ENCODE peak calls at places on chromosome 12, in five cellular contexts. G is NT2/D1; Z is left ventricle myocardium inferior; L is CD4-positive, CD25-positive, alpha-beta regulatory T cell; V is A549. I is an unnamed sample. For H3K9me3, the result is how much of the 10 kb centered on the place peaks cover.

GRCh38 chr12:123828871-123829547 is 66.9 kb downstream of the DNAH10 start:
- DNase-seq in G (no peak), Z (no peak), L (no peak), V (no peak), I (no peak)

GRCh38 chr12:130375888-130376287 is 38.2 kb downstream of the PIWIL1 start:
- DNase-seq in G (no peak), Z (no peak), L (no peak), V (no peak), I (no peak)

GRCh38 chr12:93390025-93390424 is 12.3 kb downstream of the NUDT4 start:
- DNase-seq in G (no peak), Z (no peak), L (no peak), V (no peak), I (no peak)

GRCh38 chr12:43287991-43288390 is 264.0 kb downstream of the ADAMTS20 start:
- DNase-seq in G (no peak), Z (no peak), L (no peak), V (no peak), I (no peak)

GRCh38 chr12:93657076-93657475 is 20.1 kb upstream of the CRADD start:
- DNase-seq in G (no peak), Z (no peak), L (no peak), V (no peak), I (no peak)

GRCh38 chr12:129659927-129660326 is 243.9 kb downstream of the TMEM132D start:
- DNase-seq in G (no peak), Z (no peak), L (no peak), V (no peak), I (no peak)

GRCh38 chr12:49198431-49199155 is 9.7 kb upstream of the TUBA1A start:
- DNase-seq in G (peak), Z (peak), L (no peak), V (no peak), I (no peak)

GRCh38 chr12:122499991-122500684 is 594 bp downstream of the ZCCHC8 start:
- DNase-seq in G (peak), Z (peak), L (peak), V (peak), I (peak)

GRCh38 chr12:80157640-80158039 is 58.3 kb downstream of the OTOGL start:
- DNase-seq in G (no peak), Z (no peak), L (no peak), V (no peak), I (no peak)

GRCh38 chr12:71685961-71686657 is at the start of gene TMEM19:
- DNase-seq in G (peak), Z (peak), L (peak), V (peak), I (peak)

GRCh38 chr12:108833757-108834472 is 23.5 kb downstream of the SSH1 start:
- DNase-seq in G (no peak), Z (peak), L (no peak), V (no peak), I (no peak)

GRCh38 chr12:643478-644292 is 19.6 kb downstream of the NINJ2 start:
- DNase-seq in G (no peak), Z (peak), L (peak), V (no peak), I (no peak)

GRCh38 chr12:131223791-131224567 is 270.3 kb downstream of the ADGRD1 start:
- DNase-seq in G (no peak), Z (no peak), L (no peak), V (peak), I (no peak)

GRCh38 chr12:96015672-96016071 is 19.5 kb upstream of the HAL start:
- DNase-seq in G (no peak), Z (peak), L (no peak), V (peak), I (no peak)

GRCh38 chr12:57240069-57240921 is 10.7 kb downstream of the STAC3 start:
- DNase-seq in G (no peak), Z (peak), L (peak), V (peak), I (peak)

GRCh38 chr12:101604132-101604531 is 9.4 kb downstream of the MYBPC1 start:
- DNase-seq in G (no peak), Z (no peak), L (no peak), V (no peak), I (no peak)

GRCh38 chr12:72089678-72090077 is 151.0 kb downstream of the TPH2 start:
- DNase-seq in G (no peak), Z (no peak), L (no peak), V (no peak), I (no peak)

GRCh38 chr12:11753826-11754225 is 104.4 kb downstream of the ETV6 start:
- DNase-seq in G (no peak), Z (no peak), L (no peak), V (no peak), I (no peak)

GRCh38 chr12:122961551-122962329 is 4.5 kb downstream of the ABCB9 start:
- DNase-seq in G (no peak), Z (no peak), L (no peak), V (no peak), I (no peak)

GRCh38 chr12:47754126-47754525 is 4.6 kb downstream of the RAPGEF3 start:
- DNase-seq in G (no peak), Z (no peak), L (no peak), V (no peak), I (no peak)

GRCh38 chr12:62331306-62331705 is 71.1 kb downstream of the USP15 start:
- DNase-seq in G (no peak), Z (no peak), L (no peak), V (no peak), I (no peak)

GRCh38 chr12:124557518-124558223 is 9.7 kb downstream of the NCOR2 start:
- DNase-seq in G (no peak), Z (no peak), L (no peak), V (no peak), I (no peak)

GRCh38 chr12:92408072-92408900 is 262.6 kb upstream of the BTG1 start:
- DNase-seq in G (no peak), Z (no peak), L (peak), V (peak), I (no peak)

GRCh38 chr12:68939500-68939899 is 6.5 kb upstream of the CPM start:
- DNase-seq in G (no peak), Z (no peak), L (no peak), V (no peak), I (no peak)

GRCh38 chr12:56954057-56954577 is 3.3 kb downstream of the RDH16 start:
- DNase-seq in G (no peak), Z (no peak), L (no peak), V (no peak), I (no peak)

GRCh38 chr12:111102062-111102735 is 181.8 kb upstream of the MYL2 start:
- DNase-seq in G (no peak), Z (no peak), L (no peak), V (no peak), I (no peak)

GRCh38 chr12:82896979-82897378 is 210.3 kb downstream of the TMTC2 start:
- DNase-seq in G (no peak), Z (no peak), L (no peak), V (peak), I (no peak)

GRCh38 chr12:47698055-47698454 is 7.8 kb downstream of the RPAP3 start:
- DNase-seq in G (no peak), Z (no peak), L (no peak), V (no peak), I (no peak)

GRCh38 chr12:85865905-85866304 is 8.2 kb upstream of the NTS start:
- DNase-seq in G (no peak), Z (peak), L (no peak), V (no peak), I (no peak)

GRCh38 chr12:48889679-48890078 is 24.0 kb upstream of the RND1 start:
- DNase-seq in G (no peak), Z (no peak), L (no peak), V (no peak), I (no peak)

GRCh38 chr12:16474801-16475200 is 127.4 kb downstream of the MGST1 start:
- DNase-seq in G (no peak), Z (no peak), L (no peak), V (no peak), I (no peak)

GRCh38 chr12:104181313-104181712 is 34.3 kb upstream of the TXNRD1 start:
- DNase-seq in G (no peak), Z (no peak), L (no peak), V (peak), I (no peak)

GRCh38 chr12:42213954-42214426 is 24.1 kb downstream of the YAF2 start:
- DNase-seq in G (no peak), Z (peak), L (no peak), V (no peak), I (no peak)

GRCh38 chr12:3869860-3870259 is 3.3 kb downstream of the PARP11 start:
- DNase-seq in G (no peak), Z (no peak), L (no peak), V (no peak), I (no peak)

GRCh38 chr12:27616356-27617150 is 79.7 kb upstream of the REP15 start:
- DNase-seq in G (no peak), Z (no peak), L (no peak), V (no peak), I (no peak)

GRCh38 chr12:85725991-85726390 is 110.2 kb downstream of the RASSF9 start:
- DNase-seq in G (no peak), Z (no peak), L (no peak), V (peak), I (no peak)

GRCh38 chr12:27279836-27280235 is 35.8 kb downstream of the STK38L start:
- DNase-seq in G (no peak), Z (no peak), L (no peak), V (no peak), I (no peak)

DNA sequence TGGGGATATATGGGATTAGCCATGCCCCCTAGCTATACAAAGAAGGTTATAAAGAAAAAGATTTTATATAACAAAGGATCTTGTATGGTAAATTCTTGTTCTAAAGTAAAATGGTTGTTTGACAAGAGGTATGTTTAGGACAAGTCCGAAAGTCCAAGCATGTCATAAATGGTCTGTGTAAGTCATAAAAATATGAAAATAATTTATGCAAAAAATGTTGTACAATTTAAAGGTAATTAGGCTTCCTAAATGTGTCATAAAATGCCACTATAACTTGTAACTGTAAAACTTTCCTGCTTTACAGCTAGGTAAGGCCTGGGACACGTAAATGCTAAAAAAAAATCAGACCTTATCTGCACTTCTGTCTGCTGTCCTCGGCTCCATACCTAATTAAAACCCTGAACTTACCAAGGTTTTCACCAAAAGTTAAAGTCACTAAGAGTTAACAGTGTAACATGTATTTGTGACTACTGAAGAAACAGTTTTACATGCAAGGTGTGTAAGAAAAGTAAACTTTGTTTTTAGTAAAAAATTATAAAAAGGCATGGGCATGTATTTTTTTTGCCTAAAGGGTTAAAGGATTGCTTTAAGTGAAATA is 110.0 kb upstream of the RESF1 start:
- DNase-seq in G (no peak), Z (no peak), L (no peak), V (peak), I (no peak)
- H3K9me3 ChIP-seq in G (half or more), Z (under half), L (under half), V (under half), I (under half)

DNA sequence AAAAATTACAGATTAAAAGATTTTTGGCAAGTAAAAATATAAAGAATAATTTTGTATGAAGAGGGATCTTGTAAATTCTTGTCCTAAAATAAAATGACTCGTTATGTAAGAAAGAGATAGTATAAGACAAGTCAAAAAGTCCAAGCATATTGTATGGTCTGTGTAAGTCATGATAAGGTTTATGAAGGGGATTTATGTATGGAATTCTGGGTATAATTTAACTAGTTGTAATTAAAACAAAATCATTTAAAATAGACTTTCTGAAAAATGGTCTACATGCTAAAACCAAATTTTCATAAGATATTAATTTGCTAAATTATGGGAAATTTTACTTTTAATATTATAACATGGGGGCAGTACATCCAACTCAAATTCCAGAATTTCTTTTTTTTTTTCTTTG is 17.6 kb upstream of the PEX5 start:
- DNase-seq in G (no peak), Z (no peak), L (no peak), V (no peak), I (no peak)
- H3K9me3 ChIP-seq in G (half or more), Z (under half), L (under half), V (half or more), I (under half)

GRCh38 chr12:52727037-52727436 is 23.7 kb upstream of the KRT77 start:
- DNase-seq in G (no peak), Z (no peak), L (no peak), V (no peak), I (no peak)

GRCh38 chr12:52730383-52730782 is 27.1 kb upstream of the KRT77 start:
- DNase-seq in G (no peak), Z (no peak), L (no peak), V (no peak), I (no peak)

GRCh38 chr12:52728374-52728773 is 25.1 kb upstream of the KRT77 start:
- DNase-seq in G (no peak), Z (no peak), L (no peak), V (no peak), I (no peak)

GRCh38 chr12:52729147-52729546 is 25.8 kb upstream of the KRT77 start:
- DNase-seq in G (no peak), Z (no peak), L (no peak), V (no peak), I (no peak)

DNA sequence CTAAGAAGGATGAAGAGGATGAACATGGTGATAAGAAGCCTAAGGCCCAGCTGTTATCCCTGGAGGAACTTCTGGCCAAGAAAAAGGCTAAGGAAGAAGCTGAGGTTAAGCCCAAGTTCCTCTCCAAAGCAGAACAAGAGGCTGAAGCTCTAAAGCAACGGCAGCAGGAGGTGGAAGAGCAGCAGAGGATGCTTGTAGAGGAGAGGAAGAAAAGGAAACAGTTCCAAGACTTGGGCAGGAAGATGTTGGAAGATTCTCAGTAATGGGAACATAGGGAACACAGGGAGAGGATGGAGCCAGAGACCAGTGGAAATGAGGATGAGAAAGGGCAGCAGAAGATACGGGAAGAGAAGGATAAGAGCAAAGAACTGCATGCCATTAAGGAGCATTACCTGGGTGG is 27.5 kb upstream of the KRT77 start:
- DNase-seq in G (no peak), Z (no peak), L (no peak), V (no peak), I (no peak)
- H3K9me3 ChIP-seq in G (under half), Z (under half), L (under half), V (under half), I (under half)

DNA sequence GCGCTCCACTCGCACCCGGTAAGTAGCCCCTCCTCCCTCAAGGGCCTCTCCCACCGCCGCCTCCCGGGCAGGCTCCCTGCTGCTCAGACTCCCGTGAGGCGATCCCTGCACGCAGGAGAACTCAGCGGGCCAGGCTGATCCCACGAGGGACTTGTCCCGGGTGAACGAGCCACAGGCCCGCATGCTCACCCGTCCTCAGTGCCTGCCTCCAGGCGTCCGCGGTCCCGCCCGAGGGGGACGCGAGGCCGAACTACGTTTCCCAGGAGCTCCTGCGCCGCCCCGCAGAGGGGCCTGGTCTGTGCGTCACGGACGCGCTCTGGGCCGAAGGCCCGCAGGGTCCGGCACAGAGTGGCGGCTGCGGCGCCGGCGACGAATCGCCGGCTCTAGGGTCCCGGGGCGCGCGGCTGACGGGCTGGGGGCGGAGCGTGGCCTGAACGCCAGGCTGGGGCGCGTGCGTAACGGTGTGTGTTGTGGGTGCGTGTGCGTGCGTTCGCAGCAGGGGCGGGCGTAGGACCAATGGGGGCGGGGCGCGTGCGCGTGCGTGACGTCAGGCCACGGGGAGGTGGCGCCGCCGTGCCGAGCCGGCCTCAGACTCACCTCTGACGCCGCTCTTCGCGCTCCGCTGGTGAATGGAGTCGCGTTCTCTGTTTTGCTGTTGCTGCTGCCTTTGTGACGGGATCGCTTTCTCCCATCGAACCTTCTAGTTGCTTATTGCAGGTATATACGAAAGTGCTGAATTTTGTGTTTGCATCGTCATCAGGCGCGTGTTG is at the start of the genes ZNF10 and ZNF891:
- DNase-seq in G (peak), Z (peak), L (peak), V (peak), I (peak)
- H3K9me3 ChIP-seq in G (half or more), Z (half or more), L (under half), V (half or more), I (under half)

GRCh38 chr12:34339922-34340321 is 317.6 kb downstream of the ALG10 start:
- DNase-seq in G (no peak), Z (no peak), L (no peak), V (no peak), I (no peak)
- H3K9me3 ChIP-seq in G (under half), Z (under half), L (under half), V (under half), I (under half)

GRCh38 chr12:53590661-53591060 is 35.5 kb downstream of the ATF7 start:
- DNase-seq in G (no peak), Z (no peak), L (no peak), V (no peak), I (no peak)
- H3K9me3 ChIP-seq in G (under half), Z (under half), L (under half), V (under half), I (under half)

I was measured in T-helper 17 cell.